ENCODE peak calls at places on chromosomes 2 and 18, in nine cellular contexts. Z is mesenchymal stem cell; K is nucleus accumbens; P is stimulated activated CD4-positive, alpha-beta T cell treated with anti-CD3 and anti-CD28 coated beads, Interleukin-2, amount 100 ng/mL, for 48 hours; E is NCI-H2171 treated with DMSO at 0.1 percent for 48 hours; Y is RKO; O is hypothalamus; M is mesothelial cell of epicardium; D is AG20443. G is an unnamed sample.

GRCh38 chr18:61882296-61883004 is 10.4 kb downstream of the RNF152 start:
- DNase-seq in Z (peak), K (no peak), P (no peak), E (no peak), Y (no peak), O (no peak), M (no peak), D (peak), G (no peak)

GRCh38 chr2:216551234-216551633 is 52.6 kb downstream of the RPL37A start:
- DNase-seq in Z (no peak), K (no peak), P (no peak), E (peak), Y (no peak), O (no peak), M (no peak), D (no peak), G (peak)

GRCh38 chr2:144082777-144083176 is 437.1 kb downstream of the ZEB2 start:
- DNase-seq in Z (no peak), K (no peak), P (no peak), E (no peak), Y (no peak), O (no peak), M (no peak), D (no peak), G (no peak)

GRCh38 chr2:86072271-86072858 is 33.3 kb downstream of the POLR1A start:
- DNase-seq in Z (peak), K (peak), P (no peak), E (peak), Y (no peak), O (peak), M (no peak), D (peak), G (peak)

GRCh38 chr2:138827426-138828054 is 47.4 kb upstream of the NXPH2 start:
- DNase-seq in Z (peak), K (no peak), P (no peak), E (peak), Y (peak), O (peak), M (no peak), D (peak), G (peak)

GRCh38 chr2:192535956-192536685 is 341.4 kb upstream of the TMEFF2 start:
- DNase-seq in Z (no peak), K (no peak), P (no peak), E (no peak), Y (no peak), O (no peak), M (no peak), D (no peak), G (no peak)

GRCh38 chr2:20573611-20574422 is 77.1 kb downstream of the HS1BP3 start:
- DNase-seq in Z (peak), K (peak), P (no peak), E (peak), Y (no peak), O (peak), M (no peak), D (peak), G (peak)

GRCh38 chr2:158776236-158776635 is 18.9 kb upstream of the DAPL1 start:
- DNase-seq in Z (no peak), K (no peak), P (no peak), E (peak), Y (no peak), O (no peak), M (no peak), D (no peak), G (peak)

GRCh38 chr2:102049756-102050443 is 58.1 kb downstream of the IL1R2 start:
- DNase-seq in Z (peak), K (no peak), P (no peak), E (no peak), Y (no peak), O (no peak), M (no peak), D (peak), G (no peak)

GRCh38 chr18:58953627-58954026 is 89.0 kb downstream of the ZNF532 start:
- DNase-seq in Z (peak), K (no peak), P (no peak), E (no peak), Y (no peak), O (no peak), M (no peak), D (no peak), G (peak)

GRCh38 chr2:236065756-236066155 is 102.4 kb downstream of the GBX2 start:
- DNase-seq in Z (no peak), K (no peak), P (no peak), E (no peak), Y (no peak), O (no peak), M (no peak), D (no peak), G (no peak)

GRCh38 chr2:154203902-154204301 is 332.2 kb downstream of the GALNT13 start:
- DNase-seq in Z (no peak), K (no peak), P (no peak), E (no peak), Y (no peak), O (no peak), M (no peak), D (no peak), G (no peak)

GRCh38 chr2:225437319-225437718 is 37.8 kb downstream of the NYAP2 start:
- DNase-seq in Z (no peak), K (no peak), P (no peak), E (no peak), Y (no peak), O (no peak), M (no peak), D (no peak), G (peak)

GRCh38 chr2:153055182-153055581 is 336.8 kb downstream of the ARL6IP6 start:
- DNase-seq in Z (no peak), K (no peak), P (no peak), E (no peak), Y (no peak), O (no peak), M (no peak), D (no peak), G (no peak)

GRCh38 chr2:239391286-239392071 is 9.3 kb downstream of the HDAC4 start:
- DNase-seq in Z (no peak), K (no peak), P (no peak), E (no peak), Y (no peak), O (no peak), M (no peak), D (no peak), G (no peak)

G was measured in NCI-H69.